ENCODE peak calls at places on chromosome 22, in six cellular contexts. One of them, this sample, is unnamed.

GRCh38 chr22:30208631-30209603 is 37.6 kb downstream of the LIF start:
- DNase-seq in sigmoid colon: peak
- DNase-seq in SJSA1: peak
- DNase-seq in coronary artery: peak
- DNase-seq in HepG2: peak
- DNase-seq in adipocyte: peak
- DNase-seq in this sample: no peak

GRCh38 chr22:33811686-33812085 is 108.6 kb downstream of the LARGE1 start:
- DNase-seq in coronary artery: no peak
- DNase-seq in HepG2: no peak
- DNase-seq in sigmoid colon: peak
- DNase-seq in SJSA1: no peak
- DNase-seq in adipocyte: peak
- DNase-seq in this sample: no peak

GRCh38 chr22:33129621-33130020 is 71.4 kb upstream of the SYN3 start:
- DNase-seq in sigmoid colon: no peak
- DNase-seq in coronary artery: no peak
- DNase-seq in HepG2: no peak
- DNase-seq in adipocyte: no peak
- DNase-seq in SJSA1: no peak
- DNase-seq in this sample: no peak

GRCh38 chr22:50141891-50142363 is 28.6 kb upstream of the PANX2 start:
- DNase-seq in coronary artery: peak
- DNase-seq in HepG2: no peak
- DNase-seq in SJSA1: peak
- DNase-seq in adipocyte: no peak
- DNase-seq in sigmoid colon: peak
- DNase-seq in this sample: no peak

GRCh38 chr22:19385221-19385906 is 46.2 kb downstream of the HIRA start:
- DNase-seq in coronary artery: no peak
- DNase-seq in SJSA1: no peak
- DNase-seq in adipocyte: no peak
- DNase-seq in HepG2: no peak
- DNase-seq in sigmoid colon: peak
- DNase-seq in this sample: no peak

GRCh38 chr22:30224161-30224857 is 22.2 kb downstream of the LIF start:
- DNase-seq in coronary artery: no peak
- DNase-seq in adipocyte: peak
- DNase-seq in HepG2: no peak
- DNase-seq in SJSA1: peak
- DNase-seq in sigmoid colon: no peak
- DNase-seq in this sample: no peak

GRCh38 chr22:24601217-24602104 is 1.5 kb upstream of the GGT1 start:
- DNase-seq in coronary artery: no peak
- DNase-seq in adipocyte: no peak
- DNase-seq in HepG2: peak
- DNase-seq in sigmoid colon: no peak
- DNase-seq in SJSA1: no peak
- DNase-seq in this sample: no peak

GRCh38 chr22:28442264-28442950 is 237.2 kb downstream of the TTC28 start:
- DNase-seq in adipocyte: peak
- DNase-seq in SJSA1: peak
- DNase-seq in sigmoid colon: peak
- DNase-seq in HepG2: peak
- DNase-seq in coronary artery: peak
- DNase-seq in this sample: no peak

GRCh38 chr22:37514526-37515051 is 4.6 kb downstream of the CARD10 start:
- DNase-seq in sigmoid colon: no peak
- DNase-seq in HepG2: no peak
- DNase-seq in SJSA1: no peak
- DNase-seq in coronary artery: no peak
- DNase-seq in adipocyte: no peak
- DNase-seq in this sample: no peak

GRCh38 chr22:23675502-23676415 is 15.1 kb upstream of the RGL4 start:
- DNase-seq in SJSA1: no peak
- DNase-seq in sigmoid colon: peak
- DNase-seq in HepG2: peak
- DNase-seq in coronary artery: no peak
- DNase-seq in adipocyte: no peak
- DNase-seq in this sample: no peak

GRCh38 chr22:41976070-41976901 is 7.0 kb downstream of the SEPTIN3 start:
- DNase-seq in SJSA1: no peak
- DNase-seq in sigmoid colon: no peak
- DNase-seq in coronary artery: no peak
- DNase-seq in adipocyte: peak
- DNase-seq in HepG2: no peak
- DNase-seq in this sample: no peak
- H3K4me3 ChIP-seq in SJSA1: peak
- H3K4me3 ChIP-seq in sigmoid colon: peak
- H3K4me3 ChIP-seq in coronary artery: peak
- H3K4me3 ChIP-seq in adipocyte: peak
- H3K4me3 ChIP-seq in HepG2: no peak
- H3K4me3 ChIP-seq in this sample: peak

DNA sequence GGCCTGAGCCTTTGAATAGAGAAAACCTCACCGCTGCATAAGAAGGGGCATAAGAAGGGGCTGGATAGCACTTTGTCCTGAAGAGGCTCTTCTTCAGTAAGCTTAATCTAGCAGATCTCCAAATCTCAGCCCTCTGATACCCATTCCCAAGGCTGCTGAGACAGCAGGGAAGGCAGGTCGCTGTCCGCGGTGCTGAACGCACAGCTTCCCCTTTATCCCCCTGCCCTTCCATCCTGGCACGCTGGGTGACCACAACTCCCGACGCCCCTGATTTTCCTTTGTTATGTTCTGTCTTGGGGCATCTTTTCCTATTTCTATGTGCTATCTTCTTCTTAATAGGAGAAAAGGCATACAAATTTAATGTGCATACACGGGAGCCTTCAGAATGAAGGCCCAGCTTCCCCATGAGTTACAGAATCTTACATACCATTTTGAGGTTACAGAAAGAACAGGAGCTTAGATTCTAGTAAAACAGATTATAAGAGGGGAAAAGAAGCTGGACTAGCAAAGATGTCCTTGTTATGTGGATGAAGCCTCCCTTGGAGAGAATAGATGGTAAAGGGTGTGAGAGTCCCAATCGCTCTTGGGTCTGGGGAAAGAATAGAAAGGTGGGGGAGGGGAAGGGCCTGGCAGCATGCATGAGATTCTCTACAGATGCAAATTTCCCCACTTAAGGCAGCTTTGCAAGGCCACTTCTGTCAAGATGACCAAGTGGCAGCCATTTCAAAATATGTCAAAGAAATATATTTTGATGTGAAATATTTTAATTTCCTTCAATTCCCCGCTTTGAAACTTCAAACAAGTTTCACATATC is 5.7 kb upstream of the SULT4A1 start:
- DNase-seq in HepG2: no peak
- DNase-seq in sigmoid colon: peak
- DNase-seq in SJSA1: peak
- DNase-seq in coronary artery: no peak
- DNase-seq in adipocyte: peak
- DNase-seq in this sample: no peak
- H3K4me3 ChIP-seq in HepG2: no peak
- H3K4me3 ChIP-seq in sigmoid colon: no peak
- H3K4me3 ChIP-seq in SJSA1: no peak
- H3K4me3 ChIP-seq in coronary artery: no peak
- H3K4me3 ChIP-seq in adipocyte: no peak
- H3K4me3 ChIP-seq in this sample: no peak

GRCh38 chr22:36213596-36213995 is 12.0 kb upstream of the APOL4 start:
- DNase-seq in HepG2: no peak
- DNase-seq in sigmoid colon: no peak
- DNase-seq in coronary artery: no peak
- DNase-seq in adipocyte: no peak
- DNase-seq in SJSA1: no peak
- DNase-seq in this sample: no peak

GRCh38 chr22:36212896-36213295 is 11.3 kb upstream of the APOL4 start:
- DNase-seq in HepG2: peak
- DNase-seq in coronary artery: no peak
- DNase-seq in SJSA1: no peak
- DNase-seq in adipocyte: no peak
- DNase-seq in sigmoid colon: no peak
- DNase-seq in this sample: no peak

GRCh38 chr22:36218648-36219047 is 17.0 kb upstream of the APOL4 start:
- DNase-seq in HepG2: no peak
- DNase-seq in SJSA1: no peak
- DNase-seq in coronary artery: no peak
- DNase-seq in adipocyte: no peak
- DNase-seq in sigmoid colon: no peak
- DNase-seq in this sample: no peak

GRCh38 chr22:36220457-36220921 is 18.8 kb downstream of the APOL2 start:
- DNase-seq in sigmoid colon: peak
- DNase-seq in adipocyte: peak
- DNase-seq in HepG2: no peak
- DNase-seq in SJSA1: peak
- DNase-seq in coronary artery: peak
- DNase-seq in this sample: no peak

DNA sequence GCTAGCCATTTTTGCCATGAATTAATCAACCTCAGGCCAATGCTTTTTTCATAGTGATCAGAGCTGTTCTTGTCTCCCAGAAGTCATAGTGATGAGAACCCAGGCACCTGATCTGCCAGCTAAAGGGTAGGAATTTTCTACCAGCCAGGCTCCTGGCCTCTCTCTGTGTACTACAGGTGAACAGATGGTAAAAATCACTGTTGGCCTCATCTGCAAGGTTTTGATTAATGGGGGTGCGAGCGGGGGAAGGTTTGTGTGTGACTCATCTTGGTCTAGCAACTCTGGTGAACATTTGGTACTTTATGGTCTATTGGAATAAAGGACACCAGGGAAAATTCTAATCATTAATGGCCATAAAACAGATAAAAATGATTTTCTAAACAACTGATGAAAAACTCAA is 14.4 kb upstream of the APOL4 start:
- DNase-seq in HepG2: no peak
- DNase-seq in adipocyte: no peak
- DNase-seq in sigmoid colon: no peak
- DNase-seq in SJSA1: no peak
- DNase-seq in coronary artery: peak
- DNase-seq in this sample: no peak
- H3K4me3 ChIP-seq in HepG2: no peak
- H3K4me3 ChIP-seq in adipocyte: no peak
- H3K4me3 ChIP-seq in sigmoid colon: no peak
- H3K4me3 ChIP-seq in SJSA1: no peak
- H3K4me3 ChIP-seq in coronary artery: no peak
- H3K4me3 ChIP-seq in this sample: no peak

DNA sequence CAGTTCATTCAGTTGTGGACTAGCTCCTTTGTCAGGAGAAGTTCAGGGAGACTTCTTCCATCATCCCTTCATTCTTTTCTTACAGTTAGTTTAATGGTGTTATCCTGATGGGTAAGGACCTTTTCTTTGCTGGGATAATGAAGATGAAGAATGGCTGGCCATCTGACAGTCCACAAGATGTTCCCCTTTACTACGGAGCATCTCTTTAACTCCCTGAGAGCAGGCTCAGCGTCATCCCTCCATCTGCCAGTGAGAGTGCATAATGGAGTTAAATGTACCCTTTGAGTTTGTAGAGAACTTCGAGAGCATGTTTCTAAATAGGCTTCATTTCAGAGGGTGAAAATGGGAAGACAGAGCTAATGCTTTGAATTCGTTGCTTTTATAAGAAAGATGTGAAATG is 1.6 kb downstream of the EP300 start:
- DNase-seq in HepG2: peak
- DNase-seq in coronary artery: no peak
- DNase-seq in sigmoid colon: no peak
- DNase-seq in adipocyte: peak
- DNase-seq in SJSA1: peak
- DNase-seq in this sample: no peak
- H3K4me3 ChIP-seq in HepG2: peak
- H3K4me3 ChIP-seq in coronary artery: peak
- H3K4me3 ChIP-seq in sigmoid colon: peak
- H3K4me3 ChIP-seq in adipocyte: peak
- H3K4me3 ChIP-seq in SJSA1: peak
- H3K4me3 ChIP-seq in this sample: peak

DNA sequence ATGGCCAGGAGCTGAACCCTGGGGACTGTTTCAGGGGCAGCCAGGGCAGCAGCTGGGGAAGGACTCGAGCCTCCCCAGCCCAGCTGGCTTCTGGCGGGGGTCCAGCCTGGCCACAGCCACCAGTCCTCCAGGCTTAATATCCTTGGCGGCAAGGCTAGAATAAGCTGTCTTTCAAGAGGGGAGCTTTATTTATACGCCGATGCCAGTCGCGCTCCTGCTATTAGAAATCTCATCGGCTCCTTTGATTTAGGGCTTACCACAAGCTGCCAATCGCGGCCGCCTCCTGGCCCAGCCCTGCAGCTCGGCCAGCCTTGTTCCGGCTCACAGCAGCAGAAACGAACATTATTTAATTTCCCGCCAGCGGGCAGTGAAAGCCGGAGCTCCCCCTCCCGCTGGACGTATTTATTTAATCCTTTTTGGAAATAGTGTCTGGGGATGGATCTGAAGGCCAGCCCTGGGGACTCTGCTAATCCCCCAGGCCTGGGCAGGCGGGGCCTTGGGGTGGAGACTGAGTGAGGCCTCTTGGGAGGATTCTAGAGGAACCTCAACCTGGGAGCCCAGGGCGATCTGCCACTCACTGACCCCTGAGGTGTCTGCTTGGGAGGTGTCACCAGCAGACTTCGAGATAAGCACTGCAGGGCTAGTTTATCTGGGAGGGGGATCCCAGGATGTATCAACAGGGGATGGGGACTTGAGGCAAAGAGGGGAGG is 363.1 kb downstream of the MN1 start:
- DNase-seq in coronary artery: no peak
- DNase-seq in SJSA1: no peak
- DNase-seq in adipocyte: no peak
- DNase-seq in sigmoid colon: peak
- DNase-seq in HepG2: no peak
- DNase-seq in this sample: no peak
- H3K4me3 ChIP-seq in coronary artery: peak
- H3K4me3 ChIP-seq in SJSA1: no peak
- H3K4me3 ChIP-seq in adipocyte: no peak
- H3K4me3 ChIP-seq in sigmoid colon: no peak
- H3K4me3 ChIP-seq in HepG2: no peak
- H3K4me3 ChIP-seq in this sample: no peak

DNA sequence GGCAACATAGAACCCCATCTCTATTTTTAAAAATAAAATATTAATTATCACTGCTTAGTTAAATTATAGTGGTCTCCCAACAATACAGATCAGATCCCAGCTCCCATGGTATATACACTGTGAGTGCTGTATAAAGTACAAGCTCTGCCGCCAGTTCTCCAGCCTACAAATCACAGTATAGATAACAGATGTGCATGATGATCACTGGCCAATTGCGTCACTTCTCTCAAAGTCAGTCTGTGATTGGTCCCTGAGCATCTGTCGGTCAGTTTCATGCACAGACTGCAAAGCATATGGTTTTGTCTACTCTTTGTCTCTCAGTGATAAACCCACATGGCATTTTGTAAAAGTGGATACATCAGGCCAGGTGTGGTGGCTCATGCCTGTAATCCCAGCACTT is 15.6 kb downstream of the PPARA start:
- DNase-seq in SJSA1: no peak
- DNase-seq in adipocyte: no peak
- DNase-seq in HepG2: no peak
- DNase-seq in coronary artery: no peak
- DNase-seq in sigmoid colon: no peak
- DNase-seq in this sample: no peak
- H3K4me3 ChIP-seq in SJSA1: no peak
- H3K4me3 ChIP-seq in adipocyte: no peak
- H3K4me3 ChIP-seq in HepG2: no peak
- H3K4me3 ChIP-seq in coronary artery: no peak
- H3K4me3 ChIP-seq in sigmoid colon: no peak
- H3K4me3 ChIP-seq in this sample: no peak

GRCh38 chr22:38753894-38754246 is 1.9 kb downstream of the SUN2 start:
- DNase-seq in coronary artery: no peak
- DNase-seq in adipocyte: no peak
- DNase-seq in sigmoid colon: no peak
- DNase-seq in SJSA1: no peak
- DNase-seq in HepG2: peak
- DNase-seq in this sample: no peak
- H3K4me3 ChIP-seq in coronary artery: peak
- H3K4me3 ChIP-seq in adipocyte: peak
- H3K4me3 ChIP-seq in sigmoid colon: peak
- H3K4me3 ChIP-seq in SJSA1: peak
- H3K4me3 ChIP-seq in HepG2: peak
- H3K4me3 ChIP-seq in this sample: no peak

GRCh38 chr22:42645938-42646568 is 3.1 kb downstream of the CYB5R3 start:
- DNase-seq in adipocyte: no peak
- DNase-seq in coronary artery: no peak
- DNase-seq in sigmoid colon: no peak
- DNase-seq in SJSA1: no peak
- DNase-seq in HepG2: no peak
- DNase-seq in this sample: no peak
- H3K4me3 ChIP-seq in adipocyte: peak
- H3K4me3 ChIP-seq in coronary artery: peak
- H3K4me3 ChIP-seq in sigmoid colon: peak
- H3K4me3 ChIP-seq in SJSA1: no peak
- H3K4me3 ChIP-seq in HepG2: peak
- H3K4me3 ChIP-seq in this sample: no peak